ENCODE peak calls at places on chromosomes 13 and 19, in ten cellular contexts. One of them, this sample, is unnamed. For H3K4me1, the result is how much of the 10 kb centered on the place peaks cover.

GRCh38 chr19:55253842-55254624 is 4.8 kb downstream of the PPP6R1 start:
- DNase-seq in mesenchymal stem cell: no peak
- DNase-seq in tibial nerve: no peak
- DNase-seq in CD8-positive, alpha-beta T cell: peak
- DNase-seq in fibroblast of lung: no peak
- DNase-seq in heart right ventricle: no peak
- DNase-seq in aorta: no peak
- DNase-seq in pancreas: no peak
- DNase-seq in PC-3: no peak
- DNase-seq in psoas muscle: no peak
- DNase-seq in this sample: no peak

GRCh38 chr13:23434431-23434830 is 929 bp upstream of the SACS start:
- DNase-seq in aorta: no peak
- DNase-seq in psoas muscle: no peak
- DNase-seq in PC-3: no peak
- DNase-seq in heart right ventricle: no peak
- DNase-seq in CD8-positive, alpha-beta T cell: no peak
- DNase-seq in tibial nerve: no peak
- DNase-seq in mesenchymal stem cell: no peak
- DNase-seq in fibroblast of lung: no peak
- DNase-seq in pancreas: no peak
- DNase-seq in this sample: no peak

GRCh38 chr13:106597190-106597589 is 29.3 kb upstream of the ARGLU1 start:
- DNase-seq in fibroblast of lung: no peak
- DNase-seq in heart right ventricle: peak
- DNase-seq in mesenchymal stem cell: no peak
- DNase-seq in aorta: no peak
- DNase-seq in psoas muscle: peak
- DNase-seq in PC-3: no peak
- DNase-seq in pancreas: no peak
- DNase-seq in CD8-positive, alpha-beta T cell: no peak
- DNase-seq in tibial nerve: peak
- DNase-seq in this sample: no peak

GRCh38 chr13:109135018-109135417 is 505.6 kb downstream of the MYO16 start:
- DNase-seq in pancreas: no peak
- DNase-seq in CD8-positive, alpha-beta T cell: no peak
- DNase-seq in psoas muscle: no peak
- DNase-seq in heart right ventricle: no peak
- DNase-seq in tibial nerve: no peak
- DNase-seq in mesenchymal stem cell: no peak
- DNase-seq in fibroblast of lung: no peak
- DNase-seq in aorta: no peak
- DNase-seq in PC-3: peak
- DNase-seq in this sample: no peak

GRCh38 chr19:33690461-33691427 is 69.0 kb downstream of the CHST8 start:
- DNase-seq in PC-3: peak
- DNase-seq in CD8-positive, alpha-beta T cell: no peak
- DNase-seq in heart right ventricle: no peak
- DNase-seq in aorta: peak
- DNase-seq in pancreas: peak
- DNase-seq in psoas muscle: no peak
- DNase-seq in tibial nerve: no peak
- DNase-seq in mesenchymal stem cell: no peak
- DNase-seq in fibroblast of lung: no peak
- DNase-seq in this sample: peak

GRCh38 chr19:44807652-44808462 is 1.0 kb upstream of the BCAM start:
- DNase-seq in heart right ventricle: peak
- DNase-seq in psoas muscle: no peak
- DNase-seq in fibroblast of lung: peak
- DNase-seq in mesenchymal stem cell: peak
- DNase-seq in tibial nerve: no peak
- DNase-seq in CD8-positive, alpha-beta T cell: no peak
- DNase-seq in PC-3: peak
- DNase-seq in aorta: no peak
- DNase-seq in pancreas: no peak
- DNase-seq in this sample: peak

GRCh38 chr13:69423844-69424243 is 683.8 kb upstream of the ATXN8OS start:
- DNase-seq in CD8-positive, alpha-beta T cell: no peak
- DNase-seq in pancreas: no peak
- DNase-seq in fibroblast of lung: no peak
- DNase-seq in aorta: no peak
- DNase-seq in tibial nerve: no peak
- DNase-seq in mesenchymal stem cell: no peak
- DNase-seq in heart right ventricle: no peak
- DNase-seq in PC-3: no peak
- DNase-seq in psoas muscle: no peak
- DNase-seq in this sample: no peak

GRCh38 chr19:51129716-51130115 is 5.0 kb downstream of the SIGLEC9 start:
- DNase-seq in CD8-positive, alpha-beta T cell: no peak
- DNase-seq in pancreas: no peak
- DNase-seq in PC-3: no peak
- DNase-seq in tibial nerve: no peak
- DNase-seq in fibroblast of lung: no peak
- DNase-seq in psoas muscle: no peak
- DNase-seq in mesenchymal stem cell: peak
- DNase-seq in aorta: no peak
- DNase-seq in heart right ventricle: no peak
- DNase-seq in this sample: no peak

GRCh38 chr13:113774177-113775107 is 15.4 kb downstream of the TMEM255B start:
- DNase-seq in PC-3: peak
- DNase-seq in psoas muscle: no peak
- DNase-seq in CD8-positive, alpha-beta T cell: no peak
- DNase-seq in aorta: no peak
- DNase-seq in tibial nerve: no peak
- DNase-seq in mesenchymal stem cell: peak
- DNase-seq in fibroblast of lung: peak
- DNase-seq in pancreas: no peak
- DNase-seq in heart right ventricle: no peak
- DNase-seq in this sample: no peak

GRCh38 chr19:12801466-12802266 is at the start of the genes PRDX2 and THSD8:
- DNase-seq in tibial nerve: no peak
- DNase-seq in pancreas: peak
- DNase-seq in aorta: peak
- DNase-seq in mesenchymal stem cell: peak
- DNase-seq in CD8-positive, alpha-beta T cell: peak
- DNase-seq in PC-3: peak
- DNase-seq in heart right ventricle: peak
- DNase-seq in fibroblast of lung: peak
- DNase-seq in psoas muscle: peak
- DNase-seq in this sample: peak

GRCh38 chr13:48154671-48155070 is 59.8 kb upstream of the MED4 start:
- DNase-seq in psoas muscle: no peak
- DNase-seq in CD8-positive, alpha-beta T cell: no peak
- DNase-seq in aorta: no peak
- DNase-seq in PC-3: no peak
- DNase-seq in heart right ventricle: no peak
- DNase-seq in pancreas: no peak
- DNase-seq in fibroblast of lung: no peak
- DNase-seq in tibial nerve: no peak
- DNase-seq in mesenchymal stem cell: no peak
- DNase-seq in this sample: no peak
- H3K27ac ChIP-seq in psoas muscle: no peak
- H3K27ac ChIP-seq in CD8-positive, alpha-beta T cell: no peak
- H3K27ac ChIP-seq in aorta: no peak
- H3K27ac ChIP-seq in PC-3: no peak
- H3K27ac ChIP-seq in heart right ventricle: no peak
- H3K27ac ChIP-seq in pancreas: no peak
- H3K27ac ChIP-seq in fibroblast of lung: no peak
- H3K27ac ChIP-seq in tibial nerve: peak
- H3K27ac ChIP-seq in mesenchymal stem cell: no peak
- H3K27ac ChIP-seq in this sample: peak

GRCh38 chr13:100534911-100535310 is 53.7 kb downstream of the GGACT start:
- DNase-seq in mesenchymal stem cell: no peak
- DNase-seq in heart right ventricle: no peak
- DNase-seq in CD8-positive, alpha-beta T cell: no peak
- DNase-seq in psoas muscle: no peak
- DNase-seq in aorta: no peak
- DNase-seq in tibial nerve: no peak
- DNase-seq in fibroblast of lung: no peak
- DNase-seq in PC-3: no peak
- DNase-seq in pancreas: no peak
- DNase-seq in this sample: no peak

GRCh38 chr13:100535401-100536135 is 53.0 kb downstream of the GGACT start:
- DNase-seq in CD8-positive, alpha-beta T cell: no peak
- DNase-seq in psoas muscle: no peak
- DNase-seq in tibial nerve: no peak
- DNase-seq in aorta: no peak
- DNase-seq in mesenchymal stem cell: no peak
- DNase-seq in fibroblast of lung: peak
- DNase-seq in heart right ventricle: no peak
- DNase-seq in pancreas: no peak
- DNase-seq in PC-3: no peak
- DNase-seq in this sample: no peak

GRCh38 chr13:100537951-100538462 is 50.6 kb downstream of the GGACT start:
- DNase-seq in heart right ventricle: no peak
- DNase-seq in pancreas: no peak
- DNase-seq in fibroblast of lung: no peak
- DNase-seq in mesenchymal stem cell: no peak
- DNase-seq in PC-3: no peak
- DNase-seq in tibial nerve: no peak
- DNase-seq in CD8-positive, alpha-beta T cell: no peak
- DNase-seq in aorta: no peak
- DNase-seq in psoas muscle: no peak
- DNase-seq in this sample: no peak

GRCh38 chr13:100536643-100537180 is 51.9 kb downstream of the GGACT start:
- DNase-seq in heart right ventricle: no peak
- DNase-seq in tibial nerve: no peak
- DNase-seq in pancreas: no peak
- DNase-seq in psoas muscle: no peak
- DNase-seq in PC-3: no peak
- DNase-seq in mesenchymal stem cell: no peak
- DNase-seq in aorta: peak
- DNase-seq in CD8-positive, alpha-beta T cell: no peak
- DNase-seq in fibroblast of lung: no peak
- DNase-seq in this sample: no peak

DNA sequence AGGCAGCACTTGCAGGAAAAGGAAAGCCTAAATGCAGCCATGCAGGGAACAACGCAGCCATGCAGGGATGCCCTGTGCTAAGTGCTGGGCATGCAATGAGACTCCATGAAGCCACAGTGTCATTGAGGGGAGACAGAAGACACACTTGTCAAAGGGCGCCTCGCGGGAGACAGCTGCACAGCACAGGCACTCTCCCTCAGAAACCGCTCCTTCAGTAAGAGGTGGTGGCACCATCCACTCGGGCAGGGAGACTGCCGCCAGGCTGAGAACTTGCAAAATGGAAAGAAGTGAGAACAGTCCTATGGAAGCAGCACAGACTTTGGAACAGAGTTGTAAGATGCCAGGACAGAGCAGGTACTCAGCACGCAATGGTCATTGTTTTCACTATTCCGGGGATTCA is 51.1 kb downstream of the GGACT start:
- DNase-seq in heart right ventricle: no peak
- DNase-seq in aorta: no peak
- DNase-seq in PC-3: no peak
- DNase-seq in tibial nerve: no peak
- DNase-seq in CD8-positive, alpha-beta T cell: no peak
- DNase-seq in fibroblast of lung: no peak
- DNase-seq in pancreas: no peak
- DNase-seq in psoas muscle: no peak
- DNase-seq in mesenchymal stem cell: no peak
- DNase-seq in this sample: no peak
- H3K4me1 ChIP-seq in heart right ventricle: under half
- H3K4me1 ChIP-seq in aorta: under half
- H3K4me1 ChIP-seq in PC-3: under half
- H3K4me1 ChIP-seq in tibial nerve: under half
- H3K4me1 ChIP-seq in CD8-positive, alpha-beta T cell: under half
- H3K4me1 ChIP-seq in fibroblast of lung: under half
- H3K4me1 ChIP-seq in pancreas: under half
- H3K4me1 ChIP-seq in psoas muscle: under half
- H3K4me1 ChIP-seq in mesenchymal stem cell: under half
- H3K4me1 ChIP-seq in this sample: under half

DNA sequence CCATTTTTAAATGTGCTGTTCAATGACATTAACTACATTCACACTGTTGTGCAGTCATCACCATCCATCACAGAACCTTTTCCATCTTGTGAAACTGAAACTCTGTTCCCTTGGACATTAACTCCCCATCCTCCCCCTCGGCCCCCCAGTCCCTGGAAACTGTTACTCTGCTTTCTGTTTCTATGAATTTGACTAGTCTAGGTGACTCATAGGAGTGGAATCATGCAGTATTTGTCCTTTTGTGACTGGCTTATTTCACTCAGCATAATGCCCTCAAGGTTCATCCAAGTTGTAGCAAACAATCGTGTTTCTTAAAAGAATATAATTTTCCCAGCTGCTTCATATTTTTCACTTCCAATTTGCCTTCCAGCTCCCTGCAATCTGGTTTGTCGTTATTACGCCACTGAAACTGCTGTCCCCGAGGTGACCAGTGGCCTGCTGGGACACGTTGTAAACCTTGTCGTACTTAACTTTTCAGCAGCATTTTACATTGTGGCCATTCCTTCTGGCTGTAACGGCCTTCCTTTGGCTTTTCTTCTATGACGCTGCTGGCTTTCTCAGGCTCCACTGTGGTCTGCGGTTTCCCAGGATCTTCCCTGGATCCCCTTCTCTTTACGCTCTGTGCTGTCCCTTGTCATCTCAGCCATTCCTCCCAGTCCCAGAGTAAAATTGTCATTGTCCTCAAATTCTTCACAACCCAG is 74.0 kb downstream of the DHRS12 start:
- DNase-seq in aorta: peak
- DNase-seq in fibroblast of lung: peak
- DNase-seq in pancreas: no peak
- DNase-seq in PC-3: peak
- DNase-seq in mesenchymal stem cell: peak
- DNase-seq in tibial nerve: no peak
- DNase-seq in psoas muscle: peak
- DNase-seq in heart right ventricle: no peak
- DNase-seq in CD8-positive, alpha-beta T cell: no peak
- DNase-seq in this sample: no peak
- H3K27ac ChIP-seq in aorta: peak
- H3K27ac ChIP-seq in fibroblast of lung: peak
- H3K27ac ChIP-seq in pancreas: peak
- H3K27ac ChIP-seq in PC-3: peak
- H3K27ac ChIP-seq in mesenchymal stem cell: peak
- H3K27ac ChIP-seq in tibial nerve: peak
- H3K27ac ChIP-seq in psoas muscle: peak
- H3K27ac ChIP-seq in heart right ventricle: peak
- H3K27ac ChIP-seq in CD8-positive, alpha-beta T cell: no peak
- H3K27ac ChIP-seq in this sample: peak

DNA sequence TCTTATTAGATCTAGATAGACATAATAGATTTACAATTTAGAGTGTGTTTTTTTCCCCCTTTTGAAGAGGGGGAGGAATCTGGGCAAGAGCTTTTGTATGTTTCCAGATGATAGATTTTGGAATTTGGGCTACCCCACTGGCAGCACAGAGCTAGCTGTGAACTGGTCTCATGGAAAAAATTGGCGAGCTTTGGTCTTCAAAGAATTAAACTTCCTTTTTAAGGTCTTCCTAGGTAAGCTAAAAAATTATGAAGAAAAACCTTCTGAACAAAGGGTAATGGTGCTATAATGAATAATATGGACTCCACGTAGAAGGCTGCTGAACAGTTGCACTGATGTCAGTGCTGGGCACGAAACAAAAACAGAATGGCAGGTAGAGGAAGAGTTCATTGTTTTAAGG is 109.3 kb downstream of the ZIC5 start:
- DNase-seq in mesenchymal stem cell: no peak
- DNase-seq in CD8-positive, alpha-beta T cell: no peak
- DNase-seq in pancreas: no peak
- DNase-seq in aorta: no peak
- DNase-seq in psoas muscle: no peak
- DNase-seq in heart right ventricle: no peak
- DNase-seq in PC-3: no peak
- DNase-seq in fibroblast of lung: no peak
- DNase-seq in tibial nerve: no peak
- DNase-seq in this sample: no peak
- H3K4me1 ChIP-seq in mesenchymal stem cell: under half
- H3K4me1 ChIP-seq in CD8-positive, alpha-beta T cell: under half
- H3K4me1 ChIP-seq in pancreas: under half
- H3K4me1 ChIP-seq in aorta: under half
- H3K4me1 ChIP-seq in psoas muscle: under half
- H3K4me1 ChIP-seq in heart right ventricle: under half
- H3K4me1 ChIP-seq in PC-3: under half
- H3K4me1 ChIP-seq in fibroblast of lung: under half
- H3K4me1 ChIP-seq in tibial nerve: under half
- H3K4me1 ChIP-seq in this sample: under half